ENCODE peak calls at places on chromosomes 5 and 9, in four cellular contexts. L is lower leg skin, E is HCT116, I is IMR-90. Z is an unnamed sample.

GRCh38 chr5:103031607-103032006 is 88.3 kb downstream of the GIN1 start:
- DNase-seq in L (no peak), E (no peak), I (no peak), Z (no peak)

GRCh38 chr5:65927497-65928340 is 1.3 kb downstream of the ERBIN start:
- DNase-seq in L (peak), E (no peak), I (peak), Z (peak)

GRCh38 chr9:93673271-93673843 is 97.0 kb downstream of the PHF2 start:
- DNase-seq in L (peak), E (no peak), I (no peak), Z (no peak)

GRCh38 chr9:81984911-81985310 is 3.7 kb upstream of the SPATA31D1 start:
- DNase-seq in L (no peak), E (no peak), I (peak), Z (no peak)

GRCh38 chr5:31133488-31133887 is 60.0 kb upstream of the CDH6 start:
- DNase-seq in L (no peak), E (no peak), I (peak), Z (peak)

GRCh38 chr5:114305402-114306207 is 56.3 kb upstream of the KCNN2 start:
- DNase-seq in L (no peak), E (no peak), I (peak), Z (peak)

GRCh38 chr5:172834570-172835245 is 657 bp downstream of the ERGIC1 start:
- DNase-seq in L (no peak), E (no peak), I (no peak), Z (peak)

GRCh38 chr5:175544108-175544511 is 65.8 kb downstream of the SFXN1 start:
- DNase-seq in L (no peak), E (no peak), I (no peak), Z (no peak)

GRCh38 chr9:93436655-93437407 is 14.7 kb upstream of the FAM120A start:
- DNase-seq in L (no peak), E (no peak), I (no peak), Z (no peak)

GRCh38 chr5:143527808-143528207 is 124.3 kb upstream of the NR3C1 start:
- DNase-seq in L (no peak), E (no peak), I (peak), Z (no peak)

GRCh38 chr5:178467261-178468195 is 122.7 kb downstream of the COL23A1 start:
- DNase-seq in L (peak), E (no peak), I (peak), Z (peak)

GRCh38 chr5:54632131-54632551 is 114.6 kb downstream of the SNX18 start:
- DNase-seq in L (no peak), E (no peak), I (no peak), Z (no peak)

GRCh38 chr5:141853895-141854626 is 24.1 kb downstream of the PCDH1 start:
- DNase-seq in L (no peak), E (no peak), I (no peak), Z (no peak)

GRCh38 chr5:54263447-54263846 is 46.9 kb downstream of the ARL15 start:
- DNase-seq in L (no peak), E (no peak), I (no peak), Z (no peak)

GRCh38 chr5:44542470-44542869 is 153.2 kb upstream of the FGF10 start:
- DNase-seq in L (no peak), E (no peak), I (no peak), Z (no peak)

GRCh38 chr9:27125030-27125429 is 16.0 kb downstream of the TEK start:
- DNase-seq in L (peak), E (peak), I (peak), Z (no peak)

GRCh38 chr5:142422426-142422825 is 97.6 kb upstream of the SPRY4 start:
- DNase-seq in L (no peak), E (no peak), I (peak), Z (no peak)

GRCh38 chr9:105172393-105172792 is 72.1 kb upstream of the SLC44A1 start:
- DNase-seq in L (no peak), E (no peak), I (no peak), Z (no peak)

GRCh38 chr5:90709323-90710148 is 150.9 kb downstream of the ADGRV1 start:
- DNase-seq in L (peak), E (peak), I (peak), Z (peak)

GRCh38 chr5:69502375-69503143 is 10.0 kb downstream of the OCLN start:
- DNase-seq in L (no peak), E (no peak), I (peak), Z (no peak)

GRCh38 chr5:58294598-58295298 is 165.1 kb downstream of the PLK2 start:
- DNase-seq in L (no peak), E (no peak), I (peak), Z (peak)

GRCh38 chr9:82271099-82271498 is 282.5 kb downstream of the SPATA31D1 start:
- DNase-seq in L (no peak), E (no peak), I (peak), Z (no peak)

GRCh38 chr9:124047106-124047716 is 35.6 kb downstream of the LHX2 start:
- DNase-seq in L (no peak), E (no peak), I (no peak), Z (peak)

GRCh38 chr5:172502969-172503368 is 48.6 kb upstream of the SH3PXD2B start:
- DNase-seq in L (peak), E (no peak), I (no peak), Z (peak)

GRCh38 chr9:99109522-99109921 is 4.6 kb downstream of the TGFBR1 start:
- DNase-seq in L (no peak), E (no peak), I (peak), Z (peak)

GRCh38 chr9:80899208-80899607 is 790.1 kb downstream of the TLE1 start:
- DNase-seq in L (no peak), E (no peak), I (peak), Z (no peak)

GRCh38 chr5:125685771-125686170 is 737.4 kb upstream of the GRAMD2B start:
- DNase-seq in L (no peak), E (no peak), I (peak), Z (no peak)

GRCh38 chr5:94849821-94850736 is 231.6 kb downstream of the SLF1 start:
- DNase-seq in L (no peak), E (peak), I (peak), Z (peak)

DNA sequence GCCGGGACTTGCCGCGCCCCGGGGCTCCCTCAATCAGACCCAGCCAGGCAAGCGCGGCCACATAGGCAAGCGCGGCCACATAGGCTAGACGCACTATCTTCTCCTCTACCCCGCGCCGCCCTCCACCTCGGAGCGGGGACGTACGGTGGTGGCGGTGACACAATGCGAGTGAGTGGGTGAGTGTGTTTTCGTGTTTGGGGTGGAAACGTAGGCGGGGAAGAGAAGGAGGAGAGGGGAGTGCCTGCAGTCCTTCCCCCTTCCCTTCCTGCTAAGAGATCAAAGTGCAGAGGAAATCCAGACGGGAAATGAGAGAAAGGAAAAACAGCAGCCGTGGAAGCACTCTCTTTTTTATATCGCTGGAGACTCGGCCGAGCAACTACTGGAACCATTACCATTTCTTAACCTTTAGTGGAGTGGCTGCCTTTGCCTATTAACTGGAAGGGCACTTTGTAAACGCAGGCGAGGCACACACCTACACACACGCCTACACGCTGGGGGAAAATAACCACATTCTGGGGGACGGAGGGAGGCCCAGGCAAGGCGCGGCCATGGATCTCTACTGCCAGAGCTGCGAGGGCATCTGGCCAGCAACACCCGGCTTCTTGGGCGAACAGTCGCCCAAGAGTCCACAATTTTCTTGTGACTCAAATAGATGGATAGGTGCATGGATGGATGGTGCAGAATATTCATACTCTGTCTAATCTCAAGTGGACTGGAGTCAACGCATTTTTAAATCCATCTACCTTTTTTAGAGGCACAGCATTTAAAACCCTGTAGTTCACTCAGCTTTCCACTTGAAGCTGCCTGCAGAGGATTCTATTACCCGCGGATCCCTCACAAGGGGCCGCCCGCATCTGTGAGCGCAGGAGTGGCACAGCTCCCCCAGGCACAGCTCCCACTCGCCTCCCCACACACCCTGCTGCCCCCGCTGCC is 2.1 kb downstream of the EDIL3 start:
- DNase-seq in L (peak), E (no peak), I (peak), Z (peak)
- TF ChIP-seq POLR2A in L (no peak), E (no peak), I (no peak), Z (no peak)

DNA sequence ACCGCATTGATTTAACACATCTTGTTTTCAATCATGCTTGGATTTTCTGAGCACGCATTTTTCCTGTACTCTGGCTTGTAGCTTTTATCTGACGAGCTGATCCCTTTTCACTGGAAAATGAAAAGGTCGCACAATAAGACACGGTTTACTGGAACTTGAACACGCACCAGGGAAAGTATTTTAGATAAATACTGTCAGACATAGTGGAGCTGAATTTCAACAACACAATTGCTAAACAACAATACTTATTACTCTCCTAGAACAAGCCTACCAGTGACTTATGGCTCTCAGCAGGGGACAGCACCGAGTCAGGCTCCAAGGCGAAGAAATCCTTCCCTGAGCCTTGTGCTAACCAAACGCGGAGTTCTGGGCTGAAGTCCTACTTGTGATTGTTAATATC is 359.8 kb downstream of the EBF1 start:
- DNase-seq in L (no peak), E (no peak), I (no peak), Z (no peak)
- TF ChIP-seq POLR2A in L (no peak), E (no peak), I (no peak), Z (no peak)

GRCh38 chr5:137735531-137736284 is at the start of gene KLHL3:
- DNase-seq in L (no peak), E (no peak), I (peak), Z (no peak)
- TF ChIP-seq POLR2A in L (no peak), E (no peak), I (no peak), Z (no peak)

GRCh38 chr5:154754460-154755360 is 467 bp upstream of the LARP1 start:
- DNase-seq in L (peak), E (peak), I (peak), Z (peak)
- TF ChIP-seq POLR2A in L (no peak), E (peak), I (peak), Z (peak)

GRCh38 chr5:98927242-98927987 is 1.4 kb downstream of the CHD1 start:
- DNase-seq in L (peak), E (no peak), I (peak), Z (peak)
- TF ChIP-seq POLR2A in L (no peak), E (no peak), I (peak), Z (peak)

GRCh38 chr5:68428232-68428811 is 212.8 kb downstream of the PIK3R1 start:
- DNase-seq in L (no peak), E (no peak), I (no peak), Z (no peak)
- TF ChIP-seq POLR2A in L (no peak), E (no peak), I (no peak), Z (no peak)

GRCh38 chr9:33163433-33164137 is 3.6 kb downstream of the B4GALT1 start:
- DNase-seq in L (no peak), E (no peak), I (no peak), Z (no peak)

GRCh38 chr9:33162721-33163311 is 4.3 kb downstream of the B4GALT1 start:
- DNase-seq in L (peak), E (no peak), I (peak), Z (no peak)

GRCh38 chr9:33165263-33166151 is 1.6 kb downstream of the B4GALT1 start:
- DNase-seq in L (peak), E (no peak), I (peak), Z (peak)

GRCh38 chr9:33166263-33167083 is 663 bp downstream of the B4GALT1 start:
- DNase-seq in L (no peak), E (no peak), I (no peak), Z (peak)

DNA sequence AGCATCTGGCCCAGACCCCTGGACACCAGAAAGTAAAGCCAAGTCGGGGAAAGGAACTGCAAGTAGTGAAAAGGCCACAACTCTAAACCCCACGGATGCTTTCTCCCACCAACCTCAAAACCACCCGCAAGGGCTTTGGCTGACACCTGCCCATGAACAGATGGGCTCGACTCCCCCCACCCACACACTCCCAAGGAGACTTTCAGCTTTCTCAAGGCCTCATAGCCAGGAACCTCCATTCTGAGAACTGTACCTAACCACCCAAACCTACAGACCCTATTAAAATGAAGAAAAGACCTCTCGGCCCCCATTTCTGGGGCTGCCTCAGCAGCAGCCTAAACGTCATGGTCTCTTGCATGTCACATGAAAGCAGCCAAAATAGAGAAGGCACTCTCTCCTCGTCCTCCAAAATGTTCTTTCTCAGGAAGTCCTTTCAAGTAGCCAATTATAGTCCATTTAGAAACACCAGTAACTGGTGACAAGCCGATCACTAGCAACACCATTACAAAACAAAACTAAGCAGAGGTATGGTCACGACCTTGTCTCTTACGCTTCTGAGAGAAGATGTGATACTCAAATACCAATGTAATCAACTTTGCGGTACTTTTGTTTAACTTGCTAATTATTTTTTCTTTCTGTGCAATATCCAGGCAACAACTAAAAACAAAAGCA is 2.9 kb downstream of the B4GALT1 start:
- DNase-seq in L (no peak), E (no peak), I (no peak), Z (no peak)
- TF ChIP-seq POLR2A in L (no peak), E (no peak), I (no peak), Z (no peak)

GRCh38 chr9:85940832-85941616 is at the start of gene NAA35:
- DNase-seq in L (peak), E (peak), I (peak), Z (peak)
- TF ChIP-seq POLR2A in L (no peak), E (no peak), I (peak), Z (no peak)

GRCh38 chr9:33044162-33044673 is 19.1 kb downstream of the DNAJA1 start:
- DNase-seq in L (peak), E (no peak), I (peak), Z (peak)
- TF ChIP-seq POLR2A in L (no peak), E (no peak), I (peak), Z (peak)

Z was measured in NB4.